ENCODE peak calls at places on chromosomes 12 and 14, in four cellular contexts. One of them, this sample, is unnamed.

GRCh38 chr12:63944036-63944579 is 99.6 kb downstream of the SRGAP1 start:
- DNase-seq in IMR-90: no peak
- DNase-seq in GM12878: no peak
- DNase-seq in endothelial cell of umbilical vein: no peak
- DNase-seq in this sample: no peak

GRCh38 chr14:75428230-75429104 is 645 bp downstream of the JDP2 start:
- DNase-seq in GM12878: no peak
- DNase-seq in IMR-90: no peak
- DNase-seq in endothelial cell of umbilical vein: no peak
- DNase-seq in this sample: peak

GRCh38 chr14:93731753-93732152 is 56.5 kb downstream of the PRIMA1 start:
- DNase-seq in GM12878: no peak
- DNase-seq in endothelial cell of umbilical vein: no peak
- DNase-seq in IMR-90: no peak
- DNase-seq in this sample: no peak

GRCh38 chr12:70617450-70617849 is 19.8 kb downstream of the PTPRB start:
- DNase-seq in IMR-90: no peak
- DNase-seq in GM12878: no peak
- DNase-seq in endothelial cell of umbilical vein: no peak
- DNase-seq in this sample: no peak

GRCh38 chr12:131007031-131007793 is 53.5 kb downstream of the ADGRD1 start:
- DNase-seq in GM12878: no peak
- DNase-seq in endothelial cell of umbilical vein: no peak
- DNase-seq in IMR-90: no peak
- DNase-seq in this sample: no peak

GRCh38 chr12:57518920-57519757 is 1.2 kb downstream of the DDIT3 start:
- DNase-seq in IMR-90: peak
- DNase-seq in endothelial cell of umbilical vein: no peak
- DNase-seq in GM12878: no peak
- DNase-seq in this sample: no peak

GRCh38 chr12:104171785-104172563 is 34.0 kb upstream of the NFYB start:
- DNase-seq in GM12878: no peak
- DNase-seq in endothelial cell of umbilical vein: no peak
- DNase-seq in IMR-90: no peak
- DNase-seq in this sample: peak

GRCh38 chr14:71905031-71905430 is 27.2 kb upstream of the RGS6 start:
- DNase-seq in GM12878: no peak
- DNase-seq in IMR-90: no peak
- DNase-seq in endothelial cell of umbilical vein: no peak
- DNase-seq in this sample: no peak

GRCh38 chr12:80810874-80811273 is 94.2 kb downstream of the MYF5 start:
- DNase-seq in endothelial cell of umbilical vein: no peak
- DNase-seq in GM12878: no peak
- DNase-seq in IMR-90: peak
- DNase-seq in this sample: no peak

GRCh38 chr14:79712302-79712950 is 498.9 kb downstream of the DIO2 start:
- DNase-seq in GM12878: no peak
- DNase-seq in IMR-90: no peak
- DNase-seq in endothelial cell of umbilical vein: no peak
- DNase-seq in this sample: no peak

GRCh38 chr12:96985515-96986362 is 78.7 kb downstream of the NEDD1 start:
- DNase-seq in endothelial cell of umbilical vein: peak
- DNase-seq in GM12878: no peak
- DNase-seq in IMR-90: no peak
- DNase-seq in this sample: peak

GRCh38 chr12:128708789-128709188 is 115.0 kb downstream of the SLC15A4 start:
- DNase-seq in IMR-90: no peak
- DNase-seq in GM12878: no peak
- DNase-seq in endothelial cell of umbilical vein: no peak
- DNase-seq in this sample: no peak

GRCh38 chr12:10189653-10190052 is 10.8 kb downstream of the TMEM52B start:
- DNase-seq in endothelial cell of umbilical vein: no peak
- DNase-seq in IMR-90: peak
- DNase-seq in GM12878: no peak
- DNase-seq in this sample: no peak

DNA sequence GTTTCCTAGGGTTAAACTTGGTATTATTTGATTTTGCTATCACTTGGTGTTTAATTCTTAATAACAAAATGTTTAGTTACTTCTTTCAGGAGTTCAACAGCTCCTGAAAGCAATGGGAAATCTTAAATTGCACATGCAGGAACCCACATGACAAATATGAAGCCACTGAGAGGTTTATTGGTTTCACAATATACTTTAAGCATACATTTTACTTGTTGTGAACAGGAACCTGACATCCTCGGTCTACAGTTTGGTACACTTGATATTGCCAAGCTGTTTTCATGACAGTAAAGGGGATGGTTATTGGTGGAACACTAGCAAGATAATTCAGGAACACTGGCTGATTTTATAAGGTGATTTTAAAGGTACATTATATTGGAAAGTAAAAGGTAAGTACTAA is 46.2 kb downstream of the SLC38A1 start:
- DNase-seq in GM12878: no peak
- DNase-seq in IMR-90: no peak
- DNase-seq in endothelial cell of umbilical vein: no peak
- DNase-seq in this sample: no peak
- TF ChIP-seq FOS in GM12878: no peak
- TF ChIP-seq FOS in IMR-90: no peak
- TF ChIP-seq FOS in endothelial cell of umbilical vein: no peak
- TF ChIP-seq FOS in this sample: no peak

GRCh38 chr12:42871831-42872230 is 282.3 kb upstream of the PRICKLE1 start:
- DNase-seq in GM12878: no peak
- DNase-seq in endothelial cell of umbilical vein: no peak
- DNase-seq in IMR-90: no peak
- DNase-seq in this sample: no peak

GRCh38 chr12:42865282-42865681 is 275.7 kb upstream of the PRICKLE1 start:
- DNase-seq in GM12878: no peak
- DNase-seq in endothelial cell of umbilical vein: no peak
- DNase-seq in IMR-90: no peak
- DNase-seq in this sample: no peak

GRCh38 chr12:42873401-42873800 is 283.9 kb upstream of the PRICKLE1 start:
- DNase-seq in endothelial cell of umbilical vein: no peak
- DNase-seq in IMR-90: peak
- DNase-seq in GM12878: no peak
- DNase-seq in this sample: no peak

DNA sequence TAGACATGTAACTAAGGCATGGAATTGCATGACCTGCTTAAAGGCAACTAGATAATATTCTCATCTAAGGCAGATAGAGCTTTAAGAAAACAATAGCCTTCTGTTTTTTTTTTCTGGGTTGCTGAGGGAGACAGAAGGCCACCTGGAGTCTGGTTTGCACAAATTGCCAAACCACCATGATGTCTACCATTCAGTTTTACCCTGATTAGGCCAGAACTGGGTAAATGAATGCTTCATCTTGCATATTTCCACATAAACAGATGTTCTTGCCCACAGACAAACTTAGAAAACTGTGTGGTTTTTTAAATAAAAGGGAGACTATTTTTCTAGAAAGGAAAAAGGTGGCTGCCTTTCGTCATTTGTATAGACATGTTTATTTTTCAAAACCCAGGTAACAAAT is 278.7 kb upstream of the PRICKLE1 start:
- DNase-seq in IMR-90: no peak
- DNase-seq in GM12878: no peak
- DNase-seq in endothelial cell of umbilical vein: no peak
- DNase-seq in this sample: no peak
- TF ChIP-seq FOS in IMR-90: no peak
- TF ChIP-seq FOS in GM12878: no peak
- TF ChIP-seq FOS in endothelial cell of umbilical vein: no peak
- TF ChIP-seq FOS in this sample: no peak

DNA sequence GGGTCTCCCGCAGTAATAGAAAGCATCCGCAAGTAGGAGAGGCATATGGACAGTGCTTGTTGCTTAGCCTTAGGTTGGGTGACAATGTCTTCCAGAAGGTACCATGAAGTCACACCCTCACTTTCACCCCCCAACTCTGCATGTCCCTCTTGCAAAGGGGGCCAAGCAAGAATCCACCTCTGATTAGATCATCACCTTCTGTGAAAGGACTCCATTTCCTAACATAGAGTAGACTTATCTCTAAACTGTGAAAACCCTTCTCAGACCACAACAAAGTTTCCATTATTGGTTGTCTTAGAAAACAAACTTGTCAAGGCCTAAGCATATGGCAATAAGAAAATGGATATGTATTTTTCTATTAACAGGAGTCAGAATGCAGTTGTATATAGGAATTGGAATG is 107.5 kb upstream of the CCDC196 start:
- DNase-seq in GM12878: no peak
- DNase-seq in IMR-90: no peak
- DNase-seq in endothelial cell of umbilical vein: no peak
- DNase-seq in this sample: no peak
- TF ChIP-seq FOS in GM12878: no peak
- TF ChIP-seq FOS in IMR-90: no peak
- TF ChIP-seq FOS in endothelial cell of umbilical vein: no peak
- TF ChIP-seq FOS in this sample: no peak

GRCh38 chr14:22653012-22653621 is 9.0 kb upstream of the OR6J1 start:
- DNase-seq in GM12878: no peak
- DNase-seq in IMR-90: peak
- DNase-seq in endothelial cell of umbilical vein: peak
- DNase-seq in this sample: peak
- TF ChIP-seq FOS in GM12878: no peak
- TF ChIP-seq FOS in IMR-90: no peak
- TF ChIP-seq FOS in endothelial cell of umbilical vein: no peak
- TF ChIP-seq FOS in this sample: no peak

GRCh38 chr12:53196486-53196885 is 10.6 kb downstream of the ITGB7 start:
- DNase-seq in GM12878: no peak
- DNase-seq in endothelial cell of umbilical vein: no peak
- DNase-seq in IMR-90: no peak
- DNase-seq in this sample: no peak
- TF ChIP-seq FOS in GM12878: no peak
- TF ChIP-seq FOS in endothelial cell of umbilical vein: no peak
- TF ChIP-seq FOS in IMR-90: no peak
- TF ChIP-seq FOS in this sample: no peak

This sample was measured in K562.